ENCODE peak calls at places on chromosomes 3 and 15, in five cellular contexts. M is lower leg skin; B is AG08395; V is NCI-H2081; L is activated CD4-positive, alpha-beta T cell treated with anti-CD3 and anti-CD28 coated beads for 24 hours. N is an unnamed sample.
A peak's percentile ranks its signal among the peaks of the same experiment; 100 is the strongest.

GRCh38 chr3:134696155-134696554 is 45.3 kb upstream of the KY start:
- DNase-seq in M (no peak), B (no peak), V (no peak), L (no peak), N (no peak)

GRCh38 chr3:157159037-157159761 is 748 bp downstream of the CCNL1 start:
- DNase-seq in M (peak; percentile 91), B (peak; percentile 38), V (peak; percentile 88), L (peak; percentile 48), N (peak; percentile 92)

GRCh38 chr3:141111364-141112150 is 60.4 kb downstream of the SPSB4 start:
- DNase-seq in M (peak; percentile 39), B (no peak), V (no peak), L (no peak), N (peak; percentile 15)

GRCh38 chr3:81650187-81650586 is 111.3 kb downstream of the GBE1 start:
- DNase-seq in M (no peak), B (no peak), V (no peak), L (no peak), N (no peak)

GRCh38 chr3:188360364-188360881 is 206.5 kb downstream of the LPP start:
- DNase-seq in M (no peak), B (no peak), V (no peak), L (no peak), N (no peak)

GRCh38 chr3:139561959-139562676 is 22.6 kb upstream of the RBP1 start:
- DNase-seq in M (no peak), B (peak; percentile 51), V (peak; percentile 88), L (no peak), N (no peak)

GRCh38 chr15:74274485-74275038 is 38.4 kb downstream of the CCDC33 start:
- DNase-seq in M (no peak), B (no peak), V (no peak), L (no peak), N (no peak)

GRCh38 chr3:81465510-81465909 is 295.9 kb downstream of the GBE1 start:
- DNase-seq in M (no peak), B (no peak), V (no peak), L (no peak), N (no peak)

GRCh38 chr3:30597131-30597768 is 9.2 kb upstream of the TGFBR2 start:
- DNase-seq in M (no peak), B (peak; percentile 50), V (no peak), L (no peak), N (no peak)

GRCh38 chr3:81302045-81302444 is 459.4 kb downstream of the GBE1 start:
- DNase-seq in M (no peak), B (peak; percentile 66), V (peak; percentile 55), L (no peak), N (no peak)

GRCh38 chr15:38558714-38559059 is 5.9 kb downstream of the RASGRP1 start:
- DNase-seq in M (no peak), B (no peak), V (no peak), L (no peak), N (no peak)

GRCh38 chr15:26382416-26383086 is 390.3 kb downstream of the GABRB3 start:
- DNase-seq in M (no peak), B (no peak), V (no peak), L (no peak), N (no peak)

N was measured in posterior vena cava.